ENCODE peak calls at places on chromosomes 3 and 15, in seven cellular contexts. R is tibial nerve; N is CD8-positive, alpha-beta memory T cell; G is stomach; A is right atrium auricular region; P is uterus; U is ovary. T is an unnamed sample.
A peak's percentile ranks its signal among the peaks of the same experiment; 100 is the strongest.

GRCh38 chr3:8856721-8857120 is 87.3 kb upstream of the OXTR start:
- DNase-seq in P (no peak), N (no peak), R (no peak), G (no peak), U (no peak), A (no peak), T (no peak)

GRCh38 chr15:76353023-76353577 is 16.5 kb downstream of the ISL2 start:
- DNase-seq in P (no peak), N (no peak), U (no peak), A (no peak), R (no peak), G (no peak), T (no peak)

GRCh38 chr3:53056442-53056841 is 10.6 kb upstream of the SFMBT1 start:
- DNase-seq in P (no peak), R (no peak), N (no peak), U (no peak), G (peak; percentile 17), A (peak; percentile 1), T (no peak)

GRCh38 chr3:146161725-146162047 is 702 bp upstream of the PLOD2 start:
- DNase-seq in P (peak; percentile 74), N (no peak), U (peak; percentile 66), G (peak; percentile 32), R (no peak), A (no peak), T (peak; percentile 23)

GRCh38 chr3:64873400-64873799 is 185.6 kb upstream of the ADAMTS9 start:
- DNase-seq in P (no peak), N (no peak), G (no peak), A (no peak), U (no peak), R (no peak), T (no peak)

GRCh38 chr3:29695201-29695904 is 414.5 kb downstream of the RBMS3 start:
- DNase-seq in G (no peak), A (no peak), U (no peak), R (no peak), N (no peak), P (peak; percentile 61), T (no peak)

GRCh38 chr3:140007081-140007480 is 72.1 kb downstream of the CLSTN2 start:
- DNase-seq in G (no peak), U (no peak), A (no peak), R (no peak), P (no peak), N (no peak), T (no peak)

GRCh38 chr3:136114421-136114820 is 81.7 kb downstream of the MSL2 start:
- DNase-seq in N (no peak), A (no peak), R (no peak), P (no peak), G (no peak), U (no peak), T (no peak)

GRCh38 chr15:68550498-68551295 is 28.1 kb upstream of the CORO2B start:
- DNase-seq in N (peak; percentile 49), R (peak; percentile 80), G (peak; percentile 82), U (peak; percentile 84), P (peak; percentile 85), A (peak; percentile 81), T (peak; percentile 67)

GRCh38 chr15:58797505-58797904 is 26.4 kb downstream of the MINDY2 start:
- DNase-seq in U (no peak), P (no peak), N (no peak), G (no peak), A (no peak), R (no peak), T (no peak)

GRCh38 chr3:112894258-112894657 is 47.6 kb upstream of the CD200R1L start:
- DNase-seq in U (no peak), G (no peak), A (no peak), P (no peak), R (no peak), N (no peak), T (no peak)

GRCh38 chr3:112097378-112097777 is 11.2 kb downstream of the C3orf52 start:
- DNase-seq in N (no peak), P (no peak), G (peak; percentile 51), R (no peak), U (no peak), A (no peak), T (no peak)

GRCh38 chr3:49296781-49297420 is 19.9 kb upstream of the C3orf62 start:
- DNase-seq in A (peak; percentile 73), R (peak; percentile 33), U (peak; percentile 48), N (no peak), P (peak; percentile 39), G (peak; percentile 42), T (peak; percentile 35)
- H3K36me3 ChIP-seq in A (peaks cover 79% of the 10 kb centered on the region), R (peaks cover 45% of the 10 kb centered on the region), U (no peaks in the 10 kb centered on the region), N (peaks cover 64% of the 10 kb centered on the region), P (no peaks in the 10 kb centered on the region), G (peaks cover 98% of the 10 kb centered on the region), T (peaks cover 97% of the 10 kb centered on the region)

GRCh38 chr3:125069968-125070745 is 14.4 kb upstream of the HEG1 start:
- DNase-seq in G (no peak), A (no peak), P (no peak), U (no peak), N (no peak), R (no peak), T (no peak)
- H3K4me1 ChIP-seq in G (peaks cover 11% of the 10 kb centered on the region), A (no peaks in the 10 kb centered on the region), P (no peaks in the 10 kb centered on the region), U (no peaks in the 10 kb centered on the region), N (peaks cover 10% of the 10 kb centered on the region), R (no peaks in the 10 kb centered on the region), T (peaks cover 6% of the 10 kb centered on the region)

GRCh38 chr15:41817781-41818180 is 10.1 kb upstream of the JMJD7 start:
- DNase-seq in R (no peak), G (no peak), N (no peak), U (no peak), P (no peak), A (no peak), T (no peak)
- H3K36me3 ChIP-seq in R (peaks cover 29% of the 10 kb centered on the region), G (peaks cover 100% of the 10 kb centered on the region), N (peaks cover 9% of the 10 kb centered on the region), U (no peaks in the 10 kb centered on the region), P (no peaks in the 10 kb centered on the region), A (peaks cover 67% of the 10 kb centered on the region), T (peaks cover 100% of the 10 kb centered on the region)

DNA sequence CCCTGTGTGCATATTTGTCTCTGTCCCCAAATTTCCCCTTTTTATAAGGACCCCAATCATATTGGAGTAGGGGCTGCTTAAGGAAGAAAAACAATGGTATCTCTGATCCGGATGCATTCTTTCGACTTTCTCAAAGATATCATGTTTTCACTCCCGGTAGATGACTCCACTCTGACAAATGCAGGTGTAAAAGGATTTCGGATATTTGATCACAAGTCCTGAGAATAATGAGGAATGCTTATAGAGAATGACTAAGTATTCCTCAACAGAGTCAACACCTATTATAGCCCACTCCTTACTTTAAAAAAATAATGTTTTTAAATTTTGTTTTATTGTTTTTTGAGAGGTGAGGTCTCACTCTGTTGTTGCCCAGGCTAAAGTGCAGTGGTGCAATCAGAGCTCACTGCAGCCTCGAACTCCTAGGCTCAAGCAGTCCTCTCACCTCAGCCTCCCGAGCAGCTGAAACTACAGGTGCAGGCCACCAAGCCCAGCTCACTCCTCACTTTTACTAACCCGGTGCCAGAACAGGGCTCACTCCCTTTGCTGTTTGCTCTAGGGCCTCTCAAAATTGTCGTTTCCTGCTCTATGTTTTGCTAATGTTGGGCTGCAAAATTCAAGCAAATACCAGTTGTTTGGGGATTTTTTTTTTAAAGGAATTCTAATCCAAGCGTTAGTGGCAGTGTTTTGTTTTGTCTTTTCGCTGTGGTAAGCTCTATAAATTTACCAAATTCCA is 24.6 kb downstream of the COL8A1 start:
- DNase-seq in P (no peak), A (no peak), R (no peak), G (no peak), N (no peak), U (no peak), T (no peak)
- H3K4me1 ChIP-seq in P (no peaks in the 10 kb centered on the region), A (no peaks in the 10 kb centered on the region), R (peaks cover 9% of the 10 kb centered on the region), G (no peaks in the 10 kb centered on the region), N (no peaks in the 10 kb centered on the region), U (no peaks in the 10 kb centered on the region), T (no peaks in the 10 kb centered on the region)

GRCh38 chr3:48684054-48684349 is 1.7 kb downstream of the NCKIPSD start:
- DNase-seq in R (no peak), G (no peak), A (no peak), P (no peak), N (no peak), U (no peak), T (no peak)
- H3K36me3 ChIP-seq in R (peaks cover 32% of the 10 kb centered on the region), G (peaks cover 54% of the 10 kb centered on the region), A (peaks cover 59% of the 10 kb centered on the region), P (no peaks in the 10 kb centered on the region), N (peaks cover 16% of the 10 kb centered on the region), U (no peaks in the 10 kb centered on the region), T (peaks cover 55% of the 10 kb centered on the region)